ENCODE peak calls at places on chromosome 15, in four cellular contexts. F is OCI-LY7, G is fibroblast of lung, X is HCT116. V is an unnamed sample.
A peak's percentile ranks its signal among the peaks of the same experiment; 100 is the strongest.

GRCh38 chr15:75554717-75555116 is 24.4 kb downstream of the PTPN9 start:
- DNase-seq in F (no peak), G (peak; percentile 69), X (no peak), V (no peak)

GRCh38 chr15:75731248-75732100 is 18.8 kb upstream of the CSPG4 start:
- DNase-seq in F (no peak), G (no peak), X (no peak), V (peak; percentile 46)

GRCh38 chr15:85533949-85534543 is 153.6 kb downstream of the AKAP13 start:
- DNase-seq in F (no peak), G (no peak), X (no peak), V (no peak)

GRCh38 chr15:94255540-94255939 is 24.2 kb downstream of the MCTP2 start:
- DNase-seq in F (no peak), G (no peak), X (no peak), V (no peak)

GRCh38 chr15:73386238-73386637 is 17.5 kb upstream of the HCN4 start:
- DNase-seq in F (no peak), G (no peak), X (no peak), V (no peak)

GRCh38 chr15:39079296-39079834 is 501.5 kb upstream of the THBS1 start:
- DNase-seq in F (no peak), G (peak; percentile 95), X (no peak), V (no peak)

GRCh38 chr15:90104551-90104950 is 2.3 kb upstream of the IDH2 start:
- DNase-seq in F (no peak), G (no peak), X (no peak), V (no peak)

GRCh38 chr15:40743921-40744809 is 10.9 kb downstream of the RMDN3 start:
- DNase-seq in F (no peak), G (peak; percentile 67), X (no peak), V (no peak)

GRCh38 chr15:26889298-26889898 is 22.5 kb downstream of the GABRA5 start:
- DNase-seq in F (peak; percentile 67), G (peak; percentile 58), X (peak; percentile 62), V (peak; percentile 48)

GRCh38 chr15:72796515-72797337 is 13.2 kb upstream of the ADPGK start:
- DNase-seq in F (peak; percentile 40), G (peak; percentile 25), X (peak; percentile 15), V (no peak)

GRCh38 chr15:26634319-26634718 is 138.5 kb downstream of the GABRB3 start:
- DNase-seq in F (no peak), G (no peak), X (no peak), V (no peak)

GRCh38 chr15:23566070-23567050 is 886 bp downstream of the MKRN3 start:
- DNase-seq in F (no peak), G (peak; percentile 60), X (peak; percentile 29), V (peak; percentile 96)

GRCh38 chr15:51089699-51090098 is 5.0 kb downstream of the TNFAIP8L3 start:
- DNase-seq in F (no peak), G (peak; percentile 48), X (no peak), V (no peak)

GRCh38 chr15:94327356-94327936 is 96.1 kb downstream of the MCTP2 start:
- DNase-seq in F (peak; percentile 65), G (peak; percentile 11), X (peak; percentile 10), V (no peak)

GRCh38 chr15:24945711-24946110 is 9.1 kb upstream of the SNRPN start:
- DNase-seq in F (no peak), G (no peak), X (no peak), V (no peak)

GRCh38 chr15:47586653-47587224 is 130.6 kb upstream of the SEMA6D start:
- DNase-seq in F (no peak), G (no peak), X (no peak), V (no peak)

GRCh38 chr15:89845305-89845893 is 30.7 kb upstream of the ANPEP start:
- DNase-seq in F (no peak), G (peak; percentile 93), X (peak; percentile 76), V (no peak)

GRCh38 chr15:82133251-82133650 is 87.4 kb upstream of the MEX3B start:
- DNase-seq in F (no peak), G (no peak), X (no peak), V (no peak)

GRCh38 chr15:27086146-27086545 is 115.2 kb downstream of the GABRG3 start:
- DNase-seq in F (no peak), G (no peak), X (no peak), V (no peak)

GRCh38 chr15:39127925-39128617 is 452.8 kb upstream of the THBS1 start:
- DNase-seq in F (no peak), G (peak; percentile 99), X (peak; percentile 62), V (no peak)

GRCh38 chr15:74817370-74817737 is 4.7 kb downstream of the LMAN1L start:
- DNase-seq in F (no peak), G (peak; percentile 14), X (no peak), V (no peak)

DNA sequence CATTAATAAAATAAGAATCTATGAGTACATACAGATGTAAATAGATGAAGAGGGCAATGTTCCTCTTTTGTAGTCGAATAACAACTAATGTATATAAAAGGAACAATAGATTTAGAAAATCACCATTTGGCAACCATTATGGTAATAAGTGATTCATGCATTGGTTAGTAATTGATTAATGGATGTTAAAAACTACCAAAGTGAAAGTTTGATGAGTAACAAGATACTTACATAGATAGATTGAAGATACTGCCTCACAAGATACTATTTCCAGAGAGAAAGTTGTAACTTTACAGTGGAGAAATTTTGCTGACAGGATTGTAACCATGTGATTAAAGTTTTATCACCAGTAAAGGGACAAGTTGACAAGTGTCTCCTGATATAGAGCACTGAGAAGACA is 55.0 kb downstream of the TCF12 start:
- DNase-seq in F (no peak), G (no peak), X (no peak), V (no peak)
- H4K20me1 ChIP-seq in F (peaks cover 22% of the 10 kb centered on the region), G (peaks cover 1% of the 10 kb centered on the region), X (peaks cover 3% of the 10 kb centered on the region), V (peaks cover 51% of the 10 kb centered on the region)

DNA sequence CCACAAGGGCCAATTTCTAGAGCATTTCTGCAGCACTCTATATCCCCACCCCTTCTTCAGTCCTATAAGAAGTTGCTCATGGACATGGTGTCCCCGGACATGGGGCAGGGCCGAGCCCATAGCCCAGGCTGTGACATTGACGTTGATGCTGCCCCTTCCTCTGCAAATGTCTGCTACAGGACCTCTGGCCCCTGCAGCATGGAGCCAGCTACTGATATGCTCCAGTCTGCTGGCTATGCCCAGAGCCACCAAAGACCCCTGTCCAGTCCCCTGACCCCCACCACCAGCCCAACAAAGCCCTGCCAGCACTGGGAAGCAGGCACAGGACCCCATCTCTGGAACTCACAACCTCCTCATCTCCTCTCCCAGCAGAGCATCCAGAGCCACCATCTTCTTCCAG is 120.1 kb upstream of the SMAD3 start:
- DNase-seq in F (no peak), G (no peak), X (no peak), V (no peak)
- H3K4me1 ChIP-seq in F (peaks cover 22% of the 10 kb centered on the region), G (peaks cover 7% of the 10 kb centered on the region), X (peaks cover 30% of the 10 kb centered on the region), V (no peaks in the 10 kb centered on the region)

DNA sequence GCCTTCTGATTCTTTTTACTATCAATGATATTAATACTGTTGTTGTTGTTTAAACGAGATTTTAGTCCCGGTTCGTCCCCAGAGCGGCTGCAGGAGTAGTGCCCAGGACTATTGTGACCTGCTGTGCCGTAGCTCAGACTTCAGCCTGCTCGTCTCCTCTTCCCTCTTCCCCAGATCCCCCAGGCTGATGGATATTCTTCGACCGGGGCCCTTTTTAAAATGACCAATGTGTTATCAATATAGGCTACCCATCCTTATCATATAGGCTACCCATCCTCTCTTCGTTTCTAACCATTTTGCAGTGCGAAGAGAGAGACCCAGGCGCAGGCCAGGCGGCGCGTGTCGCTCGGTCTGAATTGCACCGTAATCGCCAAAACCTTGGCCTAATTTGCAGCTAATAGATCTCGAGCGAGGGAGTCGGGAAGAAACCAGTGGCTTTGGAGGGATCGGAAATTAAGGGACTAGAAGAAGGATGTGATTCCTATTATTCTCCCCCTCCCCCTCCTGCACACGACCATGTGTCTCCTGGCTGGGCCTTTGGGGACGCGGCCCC is 23.0 kb downstream of the NR2F2 start:
- DNase-seq in F (no peak), G (no peak), X (no peak), V (no peak)
- H4K20me1 ChIP-seq in F (no peaks in the 10 kb centered on the region), G (no peaks in the 10 kb centered on the region), X (peaks cover 12% of the 10 kb centered on the region), V (no peaks in the 10 kb centered on the region)

DNA sequence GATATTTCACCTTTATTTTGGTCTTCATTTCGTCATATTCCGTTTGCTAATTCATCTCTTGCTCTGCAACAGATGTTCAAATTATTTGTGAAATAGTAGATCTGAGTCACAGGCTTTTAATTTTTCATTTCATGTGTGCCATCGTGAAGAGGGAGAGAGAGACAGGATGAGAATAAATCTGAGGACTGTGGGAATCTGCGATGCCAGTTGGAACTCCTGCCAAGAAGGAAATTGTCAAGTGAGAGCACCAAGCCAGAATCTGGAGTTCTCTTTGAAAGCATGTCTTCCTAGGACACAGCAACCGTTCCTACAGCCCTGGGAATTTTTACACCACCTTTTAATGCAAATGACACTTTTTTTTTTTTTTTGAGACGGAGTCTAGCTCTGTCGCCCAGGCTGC is 48.8 kb downstream of the NSMCE3 start:
- DNase-seq in F (no peak), G (no peak), X (no peak), V (no peak)
- H3K4me1 ChIP-seq in F (no peaks in the 10 kb centered on the region), G (no peaks in the 10 kb centered on the region), X (no peaks in the 10 kb centered on the region), V (no peaks in the 10 kb centered on the region)

DNA sequence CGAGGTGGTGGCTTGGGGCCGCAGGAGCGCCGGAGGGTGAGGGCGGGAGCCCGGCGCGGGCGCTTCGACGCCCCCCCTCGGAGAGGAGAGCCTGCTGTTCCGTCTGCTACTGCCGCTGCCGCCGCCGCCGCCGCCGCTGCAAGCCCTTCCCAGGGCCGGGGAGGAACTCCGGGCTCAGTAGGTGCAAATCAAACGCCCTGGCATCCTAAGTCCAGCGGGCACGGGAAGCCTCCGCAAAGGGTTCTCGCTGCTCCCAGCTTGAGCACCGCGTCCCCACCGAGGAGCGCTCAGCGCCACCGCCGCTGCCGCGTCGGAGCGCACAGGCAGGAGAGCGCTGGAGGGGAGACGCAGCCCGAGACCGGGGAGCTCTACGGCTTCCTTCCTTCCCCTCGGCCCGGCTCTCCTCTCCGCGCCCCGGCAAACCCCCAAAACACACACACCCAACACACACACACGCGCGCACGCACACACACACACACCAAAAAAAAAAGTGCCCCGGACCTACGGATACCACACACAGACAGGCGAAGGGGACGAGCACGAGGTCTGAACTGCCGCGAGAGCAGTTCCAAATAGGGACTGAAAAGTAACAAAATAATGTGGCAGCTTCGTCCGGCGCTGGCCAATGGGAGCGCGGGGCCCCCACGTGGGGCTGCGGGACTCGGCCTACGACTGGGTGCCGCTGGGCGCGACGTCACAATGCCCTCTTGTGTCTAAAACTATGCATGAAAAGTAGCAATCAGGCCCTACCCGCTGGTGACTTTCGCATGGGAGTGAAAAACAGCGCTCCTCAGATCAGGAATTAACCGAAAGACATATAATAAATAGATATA is at the start of gene TLE3:
- DNase-seq in F (peak; percentile 99), G (peak; percentile 98), X (peak; percentile 95), V (peak; percentile 94)
- H4K20me1 ChIP-seq in F (peaks cover 15% of the 10 kb centered on the region), G (no peaks in the 10 kb centered on the region), X (no peaks in the 10 kb centered on the region), V (peaks cover 34% of the 10 kb centered on the region)

DNA sequence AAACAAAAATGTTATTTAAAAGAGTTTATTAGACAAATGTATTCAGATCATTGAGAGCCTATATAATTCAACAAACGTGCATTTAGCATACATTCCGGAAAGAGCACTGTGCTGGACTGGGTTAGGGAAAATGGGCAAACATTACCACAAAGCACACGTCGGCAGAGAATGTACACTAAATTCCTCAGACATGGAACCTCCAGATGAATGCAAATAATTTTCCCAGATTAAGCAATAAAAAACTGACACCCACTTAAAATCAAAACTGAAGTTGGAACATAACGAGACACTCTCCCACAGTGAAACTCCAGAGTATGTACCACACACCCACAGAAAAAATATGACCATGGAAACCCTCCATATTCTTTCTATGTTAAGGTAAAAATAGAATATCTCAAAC is 4.8 kb downstream of the SECISBP2L start:
- DNase-seq in F (no peak), G (no peak), X (no peak), V (no peak)
- H3K4me1 ChIP-seq in F (peaks cover 14% of the 10 kb centered on the region), G (peaks cover 4% of the 10 kb centered on the region), X (peaks cover 19% of the 10 kb centered on the region), V (peaks cover 18% of the 10 kb centered on the region)

V was measured in DND-41.